ENCODE peak calls at places on chromosomes 1 and 21, in four cellular contexts. V is bronchial epithelial cell; D is effector memory CD4-positive, alpha-beta T cell; L is H7. X is an unnamed sample. For H3K27me3, the result is how much of the 10 kb centered on the place peaks cover.

GRCh38 chr1:63843884-63844283 is 70.1 kb downstream of the ROR1 start:
- DNase-seq in V (no peak), D (no peak), L (peak), X (no peak)

GRCh38 chr1:12570291-12570690 is 47.7 kb downstream of the DHRS3 start:
- DNase-seq in V (no peak), D (no peak), L (peak), X (no peak)

GRCh38 chr1:40708750-40709099 is 17.2 kb downstream of the NFYC start:
- DNase-seq in V (peak), D (no peak), L (peak), X (no peak)

GRCh38 chr21:44750675-44751025 is 39.3 kb upstream of the TSPEAR start:
- DNase-seq in V (no peak), D (no peak), L (peak), X (no peak)

GRCh38 chr1:27137022-27137542 is 17.8 kb downstream of the SLC9A1 start:
- DNase-seq in V (no peak), D (peak), L (peak), X (peak)

GRCh38 chr1:20477355-20478071 is 8.5 kb downstream of the CAMK2N1 start:
- DNase-seq in V (no peak), D (no peak), L (no peak), X (no peak)

GRCh38 chr1:48853006-48853405 is 76.3 kb upstream of the BEND5 start:
- DNase-seq in V (peak), D (no peak), L (no peak), X (no peak)

GRCh38 chr1:27884182-27884954 is 12.0 kb downstream of the THEMIS2 start:
- DNase-seq in V (no peak), D (no peak), L (no peak), X (peak)

GRCh38 chr1:172154571-172154970 is 265.9 kb upstream of the C1orf105 start:
- DNase-seq in V (peak), D (no peak), L (no peak), X (peak)

GRCh38 chr1:43235451-43236121 is 34.2 kb upstream of the TMEM125 start:
- DNase-seq in V (no peak), D (no peak), L (no peak), X (no peak)

GRCh38 chr21:33121715-33122475 is 52.0 kb downstream of the OLIG1 start:
- DNase-seq in V (no peak), D (no peak), L (peak), X (no peak)

GRCh38 chr1:239744851-239745250 is 346.8 kb upstream of the FMN2 start:
- DNase-seq in V (no peak), D (no peak), L (no peak), X (no peak)

GRCh38 chr1:155893389-155894142 is 17.6 kb downstream of the RIT1 start:
- DNase-seq in V (peak), D (no peak), L (no peak), X (no peak)

GRCh38 chr1:196131691-196132090 is 476.5 kb downstream of the KCNT2 start:
- DNase-seq in V (no peak), D (no peak), L (no peak), X (no peak)

GRCh38 chr1:54297596-54298283 is 97.8 kb downstream of the MRPL37 start:
- DNase-seq in V (no peak), D (no peak), L (no peak), X (no peak)

GRCh38 chr1:198577444-198577843 is 37.0 kb upstream of the ATP6V1G3 start:
- DNase-seq in V (peak), D (no peak), L (no peak), X (no peak)

GRCh38 chr1:173258484-173259264 is 51.5 kb upstream of the TNFSF4 start:
- DNase-seq in V (no peak), D (no peak), L (no peak), X (no peak)

GRCh38 chr1:16127676-16128337 is 28.1 kb downstream of the EPHA2 start:
- DNase-seq in V (no peak), D (no peak), L (no peak), X (no peak)

GRCh38 chr1:111904478-111905218 is 84.8 kb downstream of the KCND3 start:
- DNase-seq in V (peak), D (no peak), L (no peak), X (no peak)

GRCh38 chr1:92065042-92065441 is 10.2 kb downstream of the SETSIP start:
- DNase-seq in V (no peak), D (no peak), L (peak), X (no peak)

GRCh38 chr1:89525169-89525855 is 683 bp downstream of the LRRC8B start:
- DNase-seq in V (no peak), D (peak), L (peak), X (no peak)

GRCh38 chr1:164380893-164381292 is 178.1 kb upstream of the PBX1 start:
- DNase-seq in V (no peak), D (no peak), L (no peak), X (no peak)

DNA sequence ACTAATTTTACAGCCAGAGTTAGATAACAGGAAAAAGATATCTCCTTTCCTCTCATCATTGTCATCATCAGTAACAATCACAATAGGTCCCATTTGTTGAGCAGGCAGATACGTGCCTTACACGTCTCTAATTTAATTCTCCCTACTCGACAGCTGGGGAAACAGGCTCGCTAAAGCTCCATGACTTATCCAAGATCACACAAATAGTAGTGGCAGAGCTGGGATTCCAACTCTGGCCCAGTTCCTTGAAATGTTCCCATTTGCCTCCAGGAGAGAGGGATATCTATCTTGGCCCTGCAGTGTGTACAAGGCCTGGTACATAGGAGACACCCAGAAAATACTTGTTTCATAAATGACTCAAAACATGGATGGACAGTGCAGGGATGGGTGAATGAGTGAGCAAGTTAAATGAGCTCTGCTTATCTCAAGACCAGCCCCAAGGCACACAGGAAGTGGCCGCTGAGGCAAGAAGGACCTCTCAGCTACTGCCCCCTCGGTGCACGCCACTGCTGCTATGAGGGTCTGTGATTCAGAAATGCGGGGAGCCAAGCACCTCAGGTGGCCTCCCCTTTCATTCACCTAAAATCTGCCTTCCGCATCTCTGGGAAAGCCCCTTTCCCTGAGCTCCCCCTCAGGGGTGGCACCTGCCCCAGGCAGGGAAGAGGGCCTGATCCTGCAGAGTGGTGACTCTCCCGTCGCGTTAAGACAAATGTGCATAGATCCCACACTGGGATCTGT is 3.7 kb downstream of the KCNN3 start:
- DNase-seq in V (no peak), D (no peak), L (peak), X (no peak)
- H3K27me3 ChIP-seq in V (under half), D (under half), L (under half), X (under half)

GRCh38 chr21:45868488-45868887 is 113.1 kb upstream of the COL6A1 start:
- DNase-seq in V (no peak), D (no peak), L (no peak), X (no peak)
- H3K27me3 ChIP-seq in V (under half), D (under half), L (under half), X (under half)

GRCh38 chr1:204359474-204360255 is at the start of gene PLEKHA6:
- DNase-seq in V (no peak), D (no peak), L (peak), X (no peak)
- H3K27me3 ChIP-seq in V (under half), D (under half), L (under half), X (under half)

DNA sequence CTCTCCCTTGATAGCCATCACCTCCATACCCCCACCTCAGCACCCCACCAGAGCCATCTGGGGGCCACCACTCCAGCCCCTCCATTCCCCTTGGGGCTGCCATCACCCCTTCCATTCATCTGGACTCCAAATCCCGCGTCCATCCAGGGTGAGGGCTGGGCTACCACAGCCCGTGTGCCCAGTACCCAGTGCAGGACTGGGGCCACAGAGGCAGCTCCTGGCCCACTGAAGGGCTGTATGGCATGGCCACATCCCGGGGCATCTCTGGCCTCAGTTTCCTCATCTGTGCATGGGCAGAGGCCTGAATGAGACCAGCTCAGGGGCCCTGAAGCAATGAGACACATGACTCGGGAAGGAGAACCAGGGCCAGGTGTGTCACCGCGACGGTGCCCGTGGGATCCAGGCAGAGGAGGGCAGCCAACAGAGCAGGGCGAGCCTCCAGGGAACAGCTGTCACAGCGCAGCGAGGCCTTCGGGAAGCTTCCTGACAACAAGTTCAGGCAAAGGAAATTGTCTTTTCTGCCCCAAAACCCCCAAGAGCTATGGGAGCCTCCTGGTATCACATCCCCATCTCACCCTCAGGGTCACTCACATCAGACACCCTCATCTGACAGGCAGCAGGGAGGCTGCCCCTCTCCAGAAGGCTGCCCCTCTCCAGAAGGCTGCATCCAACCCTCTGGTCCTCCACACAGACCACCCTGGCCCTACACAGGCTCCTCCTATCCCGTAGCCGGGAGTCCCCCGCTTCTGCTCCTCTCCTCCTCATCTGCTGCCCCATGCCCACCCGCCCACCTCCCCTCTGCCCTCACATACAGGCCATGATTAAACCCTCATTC is 76.3 kb downstream of the MEGF6 start:
- DNase-seq in V (no peak), D (no peak), L (no peak), X (no peak)
- H3K27me3 ChIP-seq in V (under half), D (under half), L (under half), X (under half)

GRCh38 chr1:90719321-90720136 is 2.4 kb upstream of the BARHL2 start:
- DNase-seq in V (no peak), D (no peak), L (peak), X (no peak)
- H3K27me3 ChIP-seq in V (half or more), D (half or more), L (half or more), X (under half)

GRCh38 chr1:146021622-146022402 is at the start of gene HJV:
- DNase-seq in V (no peak), D (no peak), L (no peak), X (no peak)
- H3K27me3 ChIP-seq in V (under half), D (under half), L (half or more), X (under half)

DNA sequence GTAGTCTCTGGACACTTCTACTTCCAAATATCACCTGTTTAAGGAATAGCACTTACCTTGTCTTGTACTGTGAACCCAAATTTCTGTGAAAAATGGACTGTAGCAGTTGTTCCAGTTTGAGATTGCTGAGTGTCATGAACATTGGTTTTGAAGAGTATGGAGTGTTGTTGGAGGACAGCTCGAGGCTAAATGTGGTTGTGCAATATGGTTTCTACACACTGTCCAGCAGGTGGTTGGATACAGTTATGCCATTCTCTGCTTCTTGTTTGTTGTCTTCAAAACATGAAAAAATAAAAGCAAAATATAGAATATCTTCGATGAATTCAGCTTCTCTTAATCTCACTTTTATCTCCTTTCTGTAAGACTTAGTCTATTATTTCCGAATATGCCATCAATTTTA is 67.1 kb downstream of the DDR2 start:
- DNase-seq in V (peak), D (no peak), L (no peak), X (no peak)
- H3K27me3 ChIP-seq in V (under half), D (under half), L (under half), X (under half)

X was measured in GM06990.